ENCODE peak calls at places on chromosomes 1 and 21, in four cellular contexts. W is pancreas; F is GM23248; K is effector memory CD4-positive, alpha-beta T cell. R is an unnamed sample. For H3K36me3, the result is how much of the 10 kb centered on the place peaks cover.

GRCh38 chr21:44758781-44759627 is 42.6 kb downstream of the UBE2G2 start:
- DNase-seq in W (no peak), F (no peak), K (no peak), R (no peak)

GRCh38 chr1:229258031-229258850 is 12.7 kb upstream of the RAB4A start:
- DNase-seq in W (no peak), F (peak), K (peak), R (peak)

GRCh38 chr1:183711691-183712401 is 58.7 kb upstream of the APOBEC4 start:
- DNase-seq in W (no peak), F (peak), K (no peak), R (no peak)

GRCh38 chr1:101137144-101138126 is 99.4 kb upstream of the S1PR1 start:
- DNase-seq in W (no peak), F (peak), K (no peak), R (peak)

GRCh38 chr21:39647476-39647875 is 34.7 kb downstream of the B3GALT5 start:
- DNase-seq in W (no peak), F (no peak), K (no peak), R (no peak)

GRCh38 chr1:208031932-208032320 is 121.0 kb upstream of the CD34 start:
- DNase-seq in W (no peak), F (no peak), K (no peak), R (no peak)

GRCh38 chr1:248848596-248848995 is 10.3 kb downstream of the ZNF692 start:
- DNase-seq in W (no peak), F (no peak), K (no peak), R (no peak)

GRCh38 chr1:1624443-1625403 is 7.2 kb upstream of the MMP23B start:
- DNase-seq in W (peak), F (no peak), K (no peak), R (no peak)

GRCh38 chr1:1298861-1299685 is 8.7 kb downstream of the ACAP3 start:
- DNase-seq in W (peak), F (no peak), K (no peak), R (peak)

GRCh38 chr1:223802602-223803001 is 43.1 kb downstream of the TP53BP2 start:
- DNase-seq in W (no peak), F (peak), K (no peak), R (no peak)
- H3K36me3 ChIP-seq in W (under half), F (half or more), K (half or more), R (under half)

GRCh38 chr1:66315675-66316074 is 218.3 kb upstream of the SGIP1 start:
- DNase-seq in W (no peak), F (peak), K (no peak), R (no peak)

GRCh38 chr1:66313446-66313845 is 220.5 kb upstream of the SGIP1 start:
- DNase-seq in W (no peak), F (no peak), K (no peak), R (no peak)

GRCh38 chr1:66320231-66320630 is 213.7 kb upstream of the SGIP1 start:
- DNase-seq in W (no peak), F (no peak), K (no peak), R (no peak)

GRCh38 chr1:66316464-66317155 is 217.3 kb upstream of the SGIP1 start:
- DNase-seq in W (no peak), F (peak), K (no peak), R (no peak)

DNA sequence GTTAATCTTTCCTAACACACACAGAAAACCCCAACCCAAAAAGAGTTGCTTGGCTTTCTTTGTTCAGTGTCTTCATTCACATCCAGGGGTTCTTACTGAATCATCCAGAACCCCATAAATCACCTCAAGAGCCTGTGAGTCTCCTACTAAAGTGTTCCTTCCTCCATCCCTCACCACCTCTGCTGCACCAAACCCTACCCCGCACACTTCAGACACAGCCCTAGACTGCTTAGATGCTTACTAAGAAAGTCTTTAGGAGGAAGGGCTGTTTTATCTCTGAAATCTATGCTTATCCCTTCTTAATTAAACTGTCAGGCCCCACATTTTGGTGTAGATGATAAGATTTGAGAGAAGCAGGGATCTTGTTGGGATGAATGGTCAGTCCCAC is 216.8 kb upstream of the SGIP1 start:
- DNase-seq in W (no peak), F (no peak), K (no peak), R (no peak)
- H3K27ac ChIP-seq in W (peak), F (peak), K (no peak), R (no peak)

DNA sequence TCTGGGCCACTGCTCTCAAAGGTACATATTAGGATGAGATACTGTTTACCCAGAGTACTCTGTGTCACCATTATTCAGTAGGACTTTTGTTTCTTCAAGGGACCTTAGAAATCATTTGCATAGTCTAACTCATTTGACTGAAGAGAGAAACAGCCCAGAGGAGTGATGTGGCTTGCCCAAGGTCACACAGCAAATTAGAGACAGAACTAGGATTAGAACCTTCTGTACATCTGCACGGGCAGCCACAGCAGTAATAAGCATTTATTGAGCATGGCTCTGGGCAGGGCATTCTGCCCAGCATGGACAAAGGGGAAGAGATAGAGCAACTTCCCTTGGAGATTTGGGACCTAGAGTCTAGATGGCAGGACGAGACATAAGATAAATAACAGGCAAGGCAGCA is 5.7 kb upstream of the NHLH1 start:
- DNase-seq in W (no peak), F (no peak), K (no peak), R (no peak)
- H3K36me3 ChIP-seq in W (under half), F (under half), K (under half), R (under half)

GRCh38 chr1:206835186-206835585 is 30.2 kb upstream of the IL20 start:
- DNase-seq in W (no peak), F (no peak), K (no peak), R (no peak)
- H3K27ac ChIP-seq in W (no peak), F (no peak), K (no peak), R (no peak)